ENCODE peak calls at places on chromosome 21, in eight cellular contexts. K, O, R, G, V, T, D and N are unnamed samples.

GRCh38 chr21:17463441-17463840 is 49.4 kb upstream of the CXADR start:
- DNase-seq in D (no peak), O (no peak), R (no peak), V (peak; percentile 44), T (peak; percentile 86), K (no peak), G (no peak), N (no peak)

GRCh38 chr21:27362249-27362648 is 395.4 kb upstream of the ADAMTS5 start:
- DNase-seq in G (no peak), K (no peak), T (peak; percentile 22), D (no peak), V (no peak), R (no peak), O (no peak), N (no peak)

GRCh38 chr21:16330340-16331319 is 600.8 kb downstream of the USP25 start:
- DNase-seq in K (no peak), G (no peak), T (peak; percentile 92), R (peak; percentile 89), D (no peak), O (peak; percentile 39), V (no peak), N (no peak)

GRCh38 chr21:34129039-34129891 is 55.9 kb downstream of the MRPS6 start:
- DNase-seq in K (peak; percentile 34), T (peak; percentile 96), G (no peak), V (peak; percentile 59), D (peak; percentile 58), R (peak; percentile 81), O (peak; percentile 49), N (peak; percentile 67)

GRCh38 chr21:33418686-33419085 is 15.5 kb downstream of the IFNGR2 start:
- DNase-seq in V (peak; percentile 77), G (peak; percentile 84), O (no peak), K (no peak), R (no peak), D (peak; percentile 72), T (peak; percentile 69), N (no peak)

GRCh38 chr21:27213328-27213727 is 246.4 kb upstream of the ADAMTS5 start:
- DNase-seq in T (peak; percentile 31), O (no peak), R (peak; percentile 45), K (no peak), V (no peak), G (no peak), D (no peak), N (no peak)

GRCh38 chr21:26124421-26124833 is 46.1 kb downstream of the APP start:
- DNase-seq in O (no peak), D (no peak), G (no peak), T (no peak), R (peak; percentile 33), V (no peak), K (no peak), N (no peak)

GRCh38 chr21:42163511-42163863 is 55.5 kb upstream of the ABCG1 start:
- DNase-seq in V (no peak), R (no peak), T (no peak), D (peak; percentile 40), G (no peak), K (no peak), O (no peak), N (no peak)

GRCh38 chr21:34185051-34185750 is 111.8 kb downstream of the MRPS6 start:
- DNase-seq in D (peak; percentile 27), O (no peak), T (no peak), G (no peak), R (no peak), V (no peak), K (no peak), N (no peak)

GRCh38 chr21:35581640-35582039 is 478.7 kb downstream of the SETD4 start:
- DNase-seq in R (no peak), V (no peak), D (no peak), K (no peak), O (no peak), T (no peak), G (no peak), N (no peak)

GRCh38 chr21:42547001-42547905 is 33.6 kb downstream of the SLC37A1 start:
- DNase-seq in D (peak; percentile 42), G (peak; percentile 62), O (no peak), R (no peak), V (no peak), T (no peak), K (no peak), N (no peak)

GRCh38 chr21:32916522-32917099 is 109.1 kb upstream of the OLIG2 start:
- DNase-seq in K (no peak), R (no peak), O (peak; percentile 12), D (no peak), G (no peak), T (no peak), V (no peak), N (no peak)

GRCh38 chr21:16084776-16085364 is 355.1 kb downstream of the USP25 start:
- DNase-seq in R (no peak), V (peak; percentile 80), G (peak; percentile 73), D (no peak), T (peak; percentile 67), O (no peak), K (no peak), N (no peak)

DNA sequence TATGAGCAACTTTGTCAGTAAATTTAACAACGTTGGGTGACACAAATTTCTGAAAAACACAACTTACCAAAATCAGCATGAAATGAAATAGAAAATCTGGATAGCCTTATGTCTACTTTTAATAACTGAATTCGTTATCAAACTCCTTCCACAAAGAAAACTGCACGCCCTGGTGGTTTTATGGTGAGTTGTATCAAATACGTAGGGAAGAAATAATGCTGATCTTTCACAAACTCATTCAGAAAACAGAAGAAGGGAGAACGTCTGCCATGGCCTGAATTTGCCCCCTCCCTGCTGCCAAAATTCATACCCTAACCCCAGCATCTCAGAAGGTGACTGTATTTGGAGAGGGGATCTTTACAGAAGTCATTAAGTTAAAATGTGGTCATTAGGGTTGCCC is 50.0 kb upstream of the COL18A1 start:
- DNase-seq in D (no peak), V (no peak), K (no peak), R (no peak), O (no peak), G (no peak), T (no peak), N (no peak)
- H3K4me1 ChIP-seq in D (no peaks in the 10 kb centered on the region), V (peaks cover 4% of the 10 kb centered on the region), K (no peaks in the 10 kb centered on the region), R (peaks cover 13% of the 10 kb centered on the region), O (no peaks in the 10 kb centered on the region), G (no peaks in the 10 kb centered on the region), T (peaks cover 18% of the 10 kb centered on the region), N (peaks cover 46% of the 10 kb centered on the region)

GRCh38 chr21:45033791-45034555 is 40.4 kb upstream of the ADARB1 start:
- DNase-seq in V (no peak), D (no peak), R (no peak), G (peak; percentile 78), O (no peak), T (peak; percentile 85), K (no peak), N (no peak)

GRCh38 chr21:45035477-45035848 is 38.9 kb upstream of the ADARB1 start:
- DNase-seq in V (no peak), O (no peak), D (no peak), G (peak; percentile 55), T (no peak), K (no peak), R (no peak), N (no peak)

GRCh38 chr21:45037986-45038385 is 36.4 kb upstream of the ADARB1 start:
- DNase-seq in K (no peak), T (no peak), R (no peak), D (no peak), O (peak; percentile 10), G (no peak), V (no peak), N (no peak)

GRCh38 chr21:45034556-45035476 is 39.6 kb upstream of the ADARB1 start:
- DNase-seq in O (no peak), V (peak; percentile 13), G (peak; percentile 76), D (no peak), R (no peak), K (no peak), T (no peak), N (no peak)

DNA sequence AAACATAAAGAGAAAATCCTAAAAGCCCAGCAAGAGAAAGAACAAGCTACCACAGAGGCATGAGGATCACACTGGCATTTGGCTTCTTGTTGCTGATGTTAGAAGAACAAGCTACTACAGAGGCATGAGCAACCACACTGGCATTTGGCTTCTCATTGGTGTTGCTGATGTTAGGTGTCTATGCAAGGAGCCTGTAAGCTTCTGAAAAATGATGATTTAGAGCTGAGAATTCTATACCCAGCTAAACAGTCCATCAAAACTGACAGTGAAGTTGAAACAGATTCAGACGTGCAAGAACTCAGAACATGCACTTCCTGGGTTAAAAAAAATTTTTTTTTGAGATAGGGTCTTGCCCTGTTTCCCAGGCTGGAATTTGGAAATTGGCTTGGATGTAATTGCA is 37.8 kb upstream of the ADARB1 start:
- DNase-seq in V (no peak), K (no peak), G (no peak), D (no peak), T (no peak), R (no peak), O (no peak), N (no peak)
- H3K4me1 ChIP-seq in V (no peaks in the 10 kb centered on the region), K (no peaks in the 10 kb centered on the region), G (no peaks in the 10 kb centered on the region), D (no peaks in the 10 kb centered on the region), T (peaks cover 59% of the 10 kb centered on the region), R (peaks cover 29% of the 10 kb centered on the region), O (no peaks in the 10 kb centered on the region), N (no peaks in the 10 kb centered on the region)

GRCh38 chr21:14753069-14753465 is 207.0 kb upstream of the SAMSN1 start:
- DNase-seq in G (no peak), R (no peak), V (no peak), T (no peak), O (no peak), D (no peak), K (no peak), N (no peak)

GRCh38 chr21:14751602-14752001 is 205.5 kb upstream of the SAMSN1 start:
- DNase-seq in D (no peak), T (no peak), G (no peak), R (no peak), K (no peak), V (no peak), O (no peak), N (no peak)

GRCh38 chr21:14753466-14754258 is 207.5 kb upstream of the SAMSN1 start:
- DNase-seq in K (no peak), V (no peak), D (no peak), O (no peak), R (no peak), T (no peak), G (no peak), N (no peak)

GRCh38 chr21:14751011-14751410 is 204.9 kb upstream of the SAMSN1 start:
- DNase-seq in O (no peak), K (no peak), V (no peak), T (no peak), R (no peak), D (no peak), G (no peak), N (no peak)

GRCh38 chr21:14752006-14752909 is 206.1 kb upstream of the SAMSN1 start:
- DNase-seq in O (no peak), K (no peak), R (no peak), V (no peak), G (no peak), T (no peak), D (no peak), N (no peak)
- H3K4me1 ChIP-seq in O (no peaks in the 10 kb centered on the region), K (no peaks in the 10 kb centered on the region), R (no peaks in the 10 kb centered on the region), V (no peaks in the 10 kb centered on the region), G (no peaks in the 10 kb centered on the region), T (no peaks in the 10 kb centered on the region), D (no peaks in the 10 kb centered on the region), N (peaks cover 6% of the 10 kb centered on the region)

DNA sequence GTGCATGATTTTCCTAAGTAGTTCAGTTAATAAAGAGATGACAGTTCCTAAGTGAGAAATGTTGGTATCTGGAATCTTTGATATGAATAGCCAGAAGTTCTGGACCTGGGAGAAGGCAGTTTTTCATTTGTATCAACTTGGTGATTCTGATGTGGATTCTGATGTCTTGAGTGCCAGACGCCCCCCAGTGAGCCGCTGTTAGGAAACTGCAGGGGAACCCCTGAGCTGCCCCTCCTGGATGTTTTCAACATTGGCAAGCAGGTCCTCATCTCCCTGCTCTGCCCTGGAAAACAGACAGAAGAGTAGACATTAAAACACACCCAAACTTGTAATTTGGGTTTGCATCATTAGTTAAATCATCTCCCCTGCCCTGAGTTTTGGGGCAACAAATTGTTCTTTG is 7.4 kb downstream of the ETS2 start:
- DNase-seq in V (no peak), K (no peak), R (no peak), G (no peak), D (no peak), O (no peak), T (no peak), N (peak; percentile 93)
- H3K4me1 ChIP-seq in V (no peaks in the 10 kb centered on the region), K (peaks cover 1% of the 10 kb centered on the region), R (no peaks in the 10 kb centered on the region), G (peaks cover 12% of the 10 kb centered on the region), D (no peaks in the 10 kb centered on the region), O (peaks cover 18% of the 10 kb centered on the region), T (peaks cover 14% of the 10 kb centered on the region), N (peaks cover 11% of the 10 kb centered on the region)